ENCODE peak calls at places on chromosomes 16 and 17, in four cellular contexts. M is CD4-positive, alpha-beta T cell; U is HL-60; S is amniotic epithelial cell. N is an unnamed sample.

GRCh38 chr17:74085434-74085833 is 118.0 kb upstream of the RPL38 start:
- DNase-seq in M (no peak), U (no peak), S (no peak), N (no peak)

GRCh38 chr16:64416232-64417010 is 705.4 kb downstream of the CDH11 start:
- DNase-seq in M (no peak), U (no peak), S (peak; percentile 37), N (no peak)

GRCh38 chr16:79261461-79261860 is 339.1 kb downstream of the MAF start:
- DNase-seq in M (peak; percentile 25), U (no peak), S (no peak), N (no peak)

GRCh38 chr16:50591800-50592771 is 43.9 kb downstream of the NKD1 start:
- DNase-seq in M (no peak), U (no peak), S (no peak), N (no peak)

GRCh38 chr16:51164167-51164566 is 13.1 kb upstream of the SALL1 start:
- DNase-seq in M (no peak), U (no peak), S (no peak), N (no peak)

GRCh38 chr17:68624381-68624780 is 23.2 kb upstream of the FAM20A start:
- DNase-seq in M (no peak), U (no peak), S (peak; percentile 37), N (no peak)

GRCh38 chr17:32795339-32795979 is 81.5 kb downstream of the MYO1D start:
- DNase-seq in M (no peak), U (no peak), S (no peak), N (no peak)

GRCh38 chr17:7673239-7673638 is 14.1 kb downstream of the TP53 start:
- DNase-seq in M (peak; percentile 13), U (no peak), S (no peak), N (no peak)

GRCh38 chr16:68259421-68259820 is 4.9 kb upstream of the SLC7A6 start:
- DNase-seq in M (no peak), U (peak; percentile 36), S (no peak), N (no peak)

GRCh38 chr17:63185420-63185819 is 219.4 kb downstream of the TANC2 start:
- DNase-seq in M (no peak), U (no peak), S (no peak), N (no peak)

N was measured in lower leg skin.